ENCODE peak calls at places on chromosome 19, in five cellular contexts. Y, P, C, T and S are unnamed samples. For H3K27me3 and H4K20me1, the result is how much of the 10 kb centered on the place peaks cover.

GRCh38 chr19:39156891-39157230 is 31.3 kb downstream of the PAK4 start:
- DNase-seq in P (no peak), C (no peak), Y (no peak), T (no peak), S (no peak)

GRCh38 chr19:15120135-15121026 is 13.2 kb downstream of the SYDE1 start:
- DNase-seq in P (no peak), T (no peak), C (no peak), Y (peak), S (no peak)

GRCh38 chr19:15253513-15253912 is 21.3 kb upstream of the EPHX3 start:
- DNase-seq in T (no peak), C (no peak), Y (no peak), P (no peak), S (no peak)

GRCh38 chr19:17220207-17220758 is 5.1 kb downstream of the USE1 start:
- DNase-seq in C (peak), T (no peak), Y (peak), P (peak), S (no peak)

GRCh38 chr19:33487901-33488817 is 33.4 kb downstream of the PEPD start:
- DNase-seq in T (no peak), C (no peak), Y (no peak), P (no peak), S (no peak)

GRCh38 chr19:18756896-18757295 is 34.2 kb downstream of the COMP start:
- DNase-seq in C (no peak), Y (no peak), T (no peak), P (no peak), S (no peak)

GRCh38 chr19:17847538-17848366 is at the start of gene JAK3:
- DNase-seq in P (no peak), T (peak), C (peak), Y (peak), S (peak)

GRCh38 chr19:22422220-22422619 is at the start of gene ZNF98:
- DNase-seq in C (no peak), P (no peak), Y (no peak), T (no peak), S (no peak)

GRCh38 chr19:13843104-13843921 is 33.6 kb upstream of the NANOS3 start:
- DNase-seq in P (peak), C (peak), T (no peak), Y (no peak), S (no peak)

GRCh38 chr19:6971366-6971765 is 49.9 kb downstream of the MBD3L2B start:
- DNase-seq in Y (no peak), C (peak), P (peak), T (no peak), S (no peak)

GRCh38 chr19:23283925-23284324 is 33.7 kb upstream of the ZNF724 start:
- DNase-seq in P (peak), C (peak), Y (peak), T (peak), S (peak)

GRCh38 chr19:14073925-14074838 is 1.6 kb downstream of the MISP3 start:
- DNase-seq in Y (peak), P (peak), C (peak), T (no peak), S (peak)

GRCh38 chr19:6065685-6066365 is 44.5 kb downstream of the RFX2 start:
- DNase-seq in Y (peak), C (peak), T (peak), P (peak), S (peak)

GRCh38 chr19:20472854-20473253 is 92.7 kb downstream of the ZNF737 start:
- DNase-seq in P (no peak), C (peak), Y (peak), T (no peak), S (no peak)

DNA sequence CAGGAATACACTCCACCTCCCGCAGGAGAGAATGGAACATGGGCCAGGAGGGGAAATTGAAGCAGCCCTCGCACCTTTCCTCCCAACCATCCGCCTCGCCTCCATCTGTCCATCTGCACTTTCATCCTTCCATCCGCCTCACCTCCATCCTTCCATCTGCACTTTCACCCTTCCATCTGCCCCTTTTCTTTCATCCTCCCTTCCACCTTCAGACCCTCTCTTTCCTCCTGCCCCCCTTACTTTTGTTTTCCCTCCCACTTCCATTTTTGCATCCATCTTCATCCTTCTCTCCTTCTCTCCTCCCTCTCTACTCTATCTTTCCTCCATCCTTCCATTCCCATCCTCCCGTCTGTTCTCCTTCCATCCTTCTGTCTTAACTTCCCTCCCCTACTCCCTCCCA is 92.2 kb upstream of the ZNF536 start:
- DNase-seq in P (no peak), T (no peak), C (no peak), Y (no peak), S (no peak)
- H3K27me3 ChIP-seq in P (under half), T (under half), C (under half), Y (under half), S (under half)

GRCh38 chr19:47615714-47616113 is 6.8 kb downstream of the BICRA start:
- DNase-seq in T (no peak), Y (no peak), C (no peak), P (no peak), S (no peak)

GRCh38 chr19:47619763-47620162 is 10.8 kb downstream of the BICRA start:
- DNase-seq in P (no peak), T (peak), C (no peak), Y (peak), S (no peak)

GRCh38 chr19:47614559-47614958 is 5.6 kb downstream of the BICRA start:
- DNase-seq in P (no peak), C (no peak), T (no peak), Y (no peak), S (no peak)

GRCh38 chr19:47615230-47615629 is 6.3 kb downstream of the BICRA start:
- DNase-seq in T (no peak), Y (no peak), P (no peak), C (no peak), S (no peak)

DNA sequence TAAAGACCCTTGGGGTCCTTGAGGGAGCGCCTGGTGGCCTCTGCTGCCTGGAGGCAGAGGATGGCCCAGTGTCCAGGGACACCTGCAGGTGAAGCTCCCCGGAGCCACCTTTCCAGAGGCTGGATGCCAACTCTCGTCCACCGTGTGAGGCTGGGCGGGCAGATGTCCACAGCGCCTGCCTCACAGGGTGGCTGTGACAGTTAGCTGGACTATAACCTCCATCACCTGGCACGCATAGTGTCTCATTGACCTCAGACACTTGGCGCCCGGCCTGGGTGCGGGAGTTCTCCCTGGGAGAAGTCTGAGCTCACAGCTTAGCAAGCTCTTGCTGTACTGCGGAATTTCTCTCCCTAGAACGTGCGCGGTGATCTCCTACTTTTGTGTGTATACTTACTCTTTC is 9.8 kb downstream of the BICRA start:
- DNase-seq in P (no peak), Y (no peak), T (no peak), C (peak), S (no peak)
- H4K20me1 ChIP-seq in P (under half), Y (under half), T (under half), C (under half), S (half or more)

GRCh38 chr19:8531470-8531869 is 17.5 kb upstream of the ZNF414 start:
- DNase-seq in P (no peak), Y (no peak), C (no peak), T (no peak), S (no peak)
- H3K27me3 ChIP-seq in P (under half), Y (under half), C (under half), T (under half), S (under half)

DNA sequence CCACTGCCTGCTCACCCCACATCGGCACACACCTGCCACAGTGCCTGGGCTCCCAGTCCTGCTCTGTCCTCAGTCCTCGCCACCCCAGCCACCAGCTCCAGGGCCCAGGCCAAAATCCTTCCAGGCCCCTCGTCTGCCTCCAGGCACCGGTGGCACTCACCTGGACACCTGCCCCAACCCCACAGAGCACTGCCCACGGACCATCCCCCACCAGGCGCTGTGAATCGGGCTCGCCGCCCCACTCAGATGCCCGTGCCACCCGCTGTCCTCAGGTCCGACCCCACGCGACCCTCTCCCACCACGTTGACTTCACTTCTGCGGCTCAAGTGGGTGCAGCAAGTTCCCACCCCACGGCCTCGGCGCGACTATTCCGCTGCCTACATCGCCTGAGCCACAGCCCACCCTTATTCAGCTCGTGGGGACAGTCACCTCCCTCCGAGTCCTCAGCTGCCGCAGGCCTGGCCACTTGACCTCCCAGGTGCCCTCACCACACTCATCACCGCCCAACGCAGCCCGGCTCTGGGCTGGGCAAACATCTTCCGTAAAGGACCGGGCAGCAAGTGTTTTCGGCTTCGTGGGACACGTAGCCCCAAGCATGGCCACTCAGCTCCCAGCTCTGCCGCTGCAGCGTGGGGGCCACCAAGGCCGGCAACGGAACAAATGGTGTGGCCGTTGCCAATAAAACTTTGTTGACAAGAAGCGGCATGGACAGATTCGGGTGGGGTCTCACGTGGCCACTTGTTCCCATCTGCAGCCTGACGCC is 5.7 kb downstream of the PIP5K1C start:
- DNase-seq in C (no peak), Y (no peak), P (no peak), T (no peak), S (no peak)
- H4K20me1 ChIP-seq in C (under half), Y (under half), P (under half), T (under half), S (half or more)

GRCh38 chr19:28868836-28869235 is 344.1 kb downstream of the UQCRFS1 start:
- DNase-seq in P (no peak), C (no peak), T (no peak), Y (no peak), S (no peak)
- H3K27me3 ChIP-seq in P (under half), C (under half), T (under half), Y (under half), S (under half)